ENCODE peak calls at places on chromosomes 4 and X, in ten cellular contexts. One of them, this sample, is unnamed.

GRCh38 chr4:123017636-123018390 is 95.4 kb upstream of the NUDT6 start:
- DNase-seq in activated CD4-positive, alpha-beta memory T cell treated with anti-CD3 and anti-CD28 coated beads, Interleukin-2, amount 10 ng/mL, durations not matched to agents 7 days and 5 days: no peak
- DNase-seq in epithelial cell of esophagus: peak
- DNase-seq in stimulated activated CD4-positive, alpha-beta T cell treated with anti-CD3 and anti-CD28 coated beads, Interleukin-1b, Interleukin-23, amount 100 ng/mL, for 4 hours: no peak
- DNase-seq in dorsolateral prefrontal cortex: no peak
- DNase-seq in NT2/D1: no peak
- DNase-seq in Jurkat, Clone E6-1: no peak
- DNase-seq in PC-3: peak
- DNase-seq in heart right ventricle: no peak
- DNase-seq in tibial artery: no peak
- DNase-seq in this sample: no peak

GRCh38 chr4:32106767-32107166 is 1386.6 kb downstream of the PCDH7 start:
- DNase-seq in activated CD4-positive, alpha-beta memory T cell treated with anti-CD3 and anti-CD28 coated beads, Interleukin-2, amount 10 ng/mL, durations not matched to agents 7 days and 5 days: no peak
- DNase-seq in epithelial cell of esophagus: peak
- DNase-seq in stimulated activated CD4-positive, alpha-beta T cell treated with anti-CD3 and anti-CD28 coated beads, Interleukin-1b, Interleukin-23, amount 100 ng/mL, for 4 hours: no peak
- DNase-seq in dorsolateral prefrontal cortex: no peak
- DNase-seq in NT2/D1: no peak
- DNase-seq in Jurkat, Clone E6-1: no peak
- DNase-seq in PC-3: peak
- DNase-seq in heart right ventricle: no peak
- DNase-seq in tibial artery: no peak
- DNase-seq in this sample: no peak

GRCh38 chr4:110347805-110348204 is 128.2 kb upstream of the ENPEP start:
- DNase-seq in activated CD4-positive, alpha-beta memory T cell treated with anti-CD3 and anti-CD28 coated beads, Interleukin-2, amount 10 ng/mL, durations not matched to agents 7 days and 5 days: no peak
- DNase-seq in epithelial cell of esophagus: no peak
- DNase-seq in stimulated activated CD4-positive, alpha-beta T cell treated with anti-CD3 and anti-CD28 coated beads, Interleukin-1b, Interleukin-23, amount 100 ng/mL, for 4 hours: no peak
- DNase-seq in dorsolateral prefrontal cortex: no peak
- DNase-seq in NT2/D1: no peak
- DNase-seq in Jurkat, Clone E6-1: no peak
- DNase-seq in PC-3: no peak
- DNase-seq in heart right ventricle: no peak
- DNase-seq in tibial artery: no peak
- DNase-seq in this sample: no peak

GRCh38 chrX:139113682-139114081 is 402.2 kb upstream of the FGF13 start:
- DNase-seq in activated CD4-positive, alpha-beta memory T cell treated with anti-CD3 and anti-CD28 coated beads, Interleukin-2, amount 10 ng/mL, durations not matched to agents 7 days and 5 days: no peak
- DNase-seq in epithelial cell of esophagus: peak
- DNase-seq in stimulated activated CD4-positive, alpha-beta T cell treated with anti-CD3 and anti-CD28 coated beads, Interleukin-1b, Interleukin-23, amount 100 ng/mL, for 4 hours: no peak
- DNase-seq in dorsolateral prefrontal cortex: no peak
- DNase-seq in NT2/D1: no peak
- DNase-seq in Jurkat, Clone E6-1: no peak
- DNase-seq in PC-3: peak
- DNase-seq in heart right ventricle: no peak
- DNase-seq in tibial artery: no peak
- DNase-seq in this sample: no peak

GRCh38 chr4:40886931-40887330 is 137.2 kb downstream of the NSUN7 start:
- DNase-seq in activated CD4-positive, alpha-beta memory T cell treated with anti-CD3 and anti-CD28 coated beads, Interleukin-2, amount 10 ng/mL, durations not matched to agents 7 days and 5 days: no peak
- DNase-seq in epithelial cell of esophagus: no peak
- DNase-seq in stimulated activated CD4-positive, alpha-beta T cell treated with anti-CD3 and anti-CD28 coated beads, Interleukin-1b, Interleukin-23, amount 100 ng/mL, for 4 hours: no peak
- DNase-seq in dorsolateral prefrontal cortex: no peak
- DNase-seq in NT2/D1: no peak
- DNase-seq in Jurkat, Clone E6-1: no peak
- DNase-seq in PC-3: no peak
- DNase-seq in heart right ventricle: no peak
- DNase-seq in tibial artery: no peak
- DNase-seq in this sample: no peak

GRCh38 chr4:147318581-147318980 is 162.3 kb upstream of the EDNRA start:
- DNase-seq in activated CD4-positive, alpha-beta memory T cell treated with anti-CD3 and anti-CD28 coated beads, Interleukin-2, amount 10 ng/mL, durations not matched to agents 7 days and 5 days: no peak
- DNase-seq in epithelial cell of esophagus: no peak
- DNase-seq in stimulated activated CD4-positive, alpha-beta T cell treated with anti-CD3 and anti-CD28 coated beads, Interleukin-1b, Interleukin-23, amount 100 ng/mL, for 4 hours: no peak
- DNase-seq in dorsolateral prefrontal cortex: no peak
- DNase-seq in NT2/D1: no peak
- DNase-seq in Jurkat, Clone E6-1: no peak
- DNase-seq in PC-3: peak
- DNase-seq in heart right ventricle: no peak
- DNase-seq in tibial artery: no peak
- DNase-seq in this sample: no peak

GRCh38 chr4:86033171-86033570 is 326.7 kb downstream of the MAPK10 start:
- DNase-seq in activated CD4-positive, alpha-beta memory T cell treated with anti-CD3 and anti-CD28 coated beads, Interleukin-2, amount 10 ng/mL, durations not matched to agents 7 days and 5 days: no peak
- DNase-seq in epithelial cell of esophagus: no peak
- DNase-seq in stimulated activated CD4-positive, alpha-beta T cell treated with anti-CD3 and anti-CD28 coated beads, Interleukin-1b, Interleukin-23, amount 100 ng/mL, for 4 hours: no peak
- DNase-seq in dorsolateral prefrontal cortex: no peak
- DNase-seq in NT2/D1: no peak
- DNase-seq in Jurkat, Clone E6-1: no peak
- DNase-seq in PC-3: peak
- DNase-seq in heart right ventricle: peak
- DNase-seq in tibial artery: peak
- DNase-seq in this sample: peak

GRCh38 chr4:8287606-8288280 is 18.2 kb downstream of the HTRA3 start:
- DNase-seq in activated CD4-positive, alpha-beta memory T cell treated with anti-CD3 and anti-CD28 coated beads, Interleukin-2, amount 10 ng/mL, durations not matched to agents 7 days and 5 days: no peak
- DNase-seq in epithelial cell of esophagus: no peak
- DNase-seq in stimulated activated CD4-positive, alpha-beta T cell treated with anti-CD3 and anti-CD28 coated beads, Interleukin-1b, Interleukin-23, amount 100 ng/mL, for 4 hours: no peak
- DNase-seq in dorsolateral prefrontal cortex: no peak
- DNase-seq in NT2/D1: no peak
- DNase-seq in Jurkat, Clone E6-1: no peak
- DNase-seq in PC-3: no peak
- DNase-seq in heart right ventricle: no peak
- DNase-seq in tibial artery: no peak
- DNase-seq in this sample: no peak

GRCh38 chr4:39259571-39260330 is 77.4 kb downstream of the WDR19 start:
- DNase-seq in activated CD4-positive, alpha-beta memory T cell treated with anti-CD3 and anti-CD28 coated beads, Interleukin-2, amount 10 ng/mL, durations not matched to agents 7 days and 5 days: no peak
- DNase-seq in epithelial cell of esophagus: no peak
- DNase-seq in stimulated activated CD4-positive, alpha-beta T cell treated with anti-CD3 and anti-CD28 coated beads, Interleukin-1b, Interleukin-23, amount 100 ng/mL, for 4 hours: no peak
- DNase-seq in dorsolateral prefrontal cortex: no peak
- DNase-seq in NT2/D1: no peak
- DNase-seq in Jurkat, Clone E6-1: no peak
- DNase-seq in PC-3: peak
- DNase-seq in heart right ventricle: no peak
- DNase-seq in tibial artery: no peak
- DNase-seq in this sample: no peak

GRCh38 chr4:118939169-118939779 is 50.6 kb downstream of the SYNPO2 start:
- DNase-seq in activated CD4-positive, alpha-beta memory T cell treated with anti-CD3 and anti-CD28 coated beads, Interleukin-2, amount 10 ng/mL, durations not matched to agents 7 days and 5 days: no peak
- DNase-seq in epithelial cell of esophagus: no peak
- DNase-seq in stimulated activated CD4-positive, alpha-beta T cell treated with anti-CD3 and anti-CD28 coated beads, Interleukin-1b, Interleukin-23, amount 100 ng/mL, for 4 hours: no peak
- DNase-seq in dorsolateral prefrontal cortex: no peak
- DNase-seq in NT2/D1: no peak
- DNase-seq in Jurkat, Clone E6-1: no peak
- DNase-seq in PC-3: no peak
- DNase-seq in heart right ventricle: no peak
- DNase-seq in tibial artery: no peak
- DNase-seq in this sample: no peak

GRCh38 chr4:187236491-187236890 is 512.8 kb upstream of the FAT1 start:
- DNase-seq in activated CD4-positive, alpha-beta memory T cell treated with anti-CD3 and anti-CD28 coated beads, Interleukin-2, amount 10 ng/mL, durations not matched to agents 7 days and 5 days: no peak
- DNase-seq in epithelial cell of esophagus: peak
- DNase-seq in stimulated activated CD4-positive, alpha-beta T cell treated with anti-CD3 and anti-CD28 coated beads, Interleukin-1b, Interleukin-23, amount 100 ng/mL, for 4 hours: no peak
- DNase-seq in dorsolateral prefrontal cortex: no peak
- DNase-seq in NT2/D1: no peak
- DNase-seq in Jurkat, Clone E6-1: no peak
- DNase-seq in PC-3: peak
- DNase-seq in heart right ventricle: no peak
- DNase-seq in tibial artery: no peak
- DNase-seq in this sample: no peak

GRCh38 chrX:108415146-108415545 is 23.1 kb downstream of the COL4A6 start:
- DNase-seq in activated CD4-positive, alpha-beta memory T cell treated with anti-CD3 and anti-CD28 coated beads, Interleukin-2, amount 10 ng/mL, durations not matched to agents 7 days and 5 days: no peak
- DNase-seq in epithelial cell of esophagus: no peak
- DNase-seq in stimulated activated CD4-positive, alpha-beta T cell treated with anti-CD3 and anti-CD28 coated beads, Interleukin-1b, Interleukin-23, amount 100 ng/mL, for 4 hours: no peak
- DNase-seq in dorsolateral prefrontal cortex: no peak
- DNase-seq in NT2/D1: no peak
- DNase-seq in Jurkat, Clone E6-1: no peak
- DNase-seq in PC-3: peak
- DNase-seq in heart right ventricle: no peak
- DNase-seq in tibial artery: no peak
- DNase-seq in this sample: no peak

GRCh38 chr4:88533937-88534750 is 10.6 kb upstream of the PYURF start:
- DNase-seq in activated CD4-positive, alpha-beta memory T cell treated with anti-CD3 and anti-CD28 coated beads, Interleukin-2, amount 10 ng/mL, durations not matched to agents 7 days and 5 days: no peak
- DNase-seq in epithelial cell of esophagus: peak
- DNase-seq in stimulated activated CD4-positive, alpha-beta T cell treated with anti-CD3 and anti-CD28 coated beads, Interleukin-1b, Interleukin-23, amount 100 ng/mL, for 4 hours: no peak
- DNase-seq in dorsolateral prefrontal cortex: no peak
- DNase-seq in NT2/D1: no peak
- DNase-seq in Jurkat, Clone E6-1: no peak
- DNase-seq in PC-3: peak
- DNase-seq in heart right ventricle: no peak
- DNase-seq in tibial artery: no peak
- DNase-seq in this sample: no peak